ENCODE peak calls at places on chromosomes 1 and 21, in eight cellular contexts. P is spleen, Y is MM.1S, F is neural progenitor cell, H is small intestine, R is esophagus squamous epithelium, B is right cardiac atrium, C is WERI-Rb-1. I is an unnamed sample.

GRCh38 chr1:99855914-99856450 is 5.8 kb downstream of the AGL start:
- DNase-seq in P (no peak), Y (no peak), F (no peak), H (no peak), R (no peak), B (no peak), C (no peak), I (no peak)

GRCh38 chr1:49050041-49050440 is 273.4 kb upstream of the BEND5 start:
- DNase-seq in P (no peak), Y (no peak), F (no peak), H (no peak), R (no peak), B (no peak), C (no peak), I (no peak)

GRCh38 chr1:14815175-14815882 is 216.8 kb downstream of the KAZN start:
- DNase-seq in P (peak; percentile 77), Y (no peak), F (no peak), H (no peak), R (no peak), B (no peak), C (no peak), I (no peak)

GRCh38 chr1:36994294-36994693 is 40.0 kb downstream of the GRIK3 start:
- DNase-seq in P (no peak), Y (no peak), F (no peak), H (no peak), R (no peak), B (no peak), C (no peak), I (no peak)

GRCh38 chr1:177615251-177615650 is 354.6 kb downstream of the SEC16B start:
- DNase-seq in P (no peak), Y (no peak), F (no peak), H (no peak), R (no peak), B (no peak), C (no peak), I (no peak)

GRCh38 chr1:180210008-180210555 is 20.0 kb upstream of the LHX4 start:
- DNase-seq in P (peak; percentile 27), Y (no peak), F (peak; percentile 14), H (no peak), R (no peak), B (no peak), C (no peak), I (no peak)

GRCh38 chr1:243561588-243562319 is 288.3 kb downstream of the AKT3 start:
- DNase-seq in P (no peak), Y (no peak), F (no peak), H (no peak), R (no peak), B (no peak), C (no peak), I (no peak)

GRCh38 chr1:167564592-167564991 is 11.0 kb upstream of the CREG1 start:
- DNase-seq in P (no peak), Y (no peak), F (no peak), H (no peak), R (no peak), B (peak; percentile 52), C (no peak), I (no peak)

GRCh38 chr1:223374064-223374610 is 10.2 kb upstream of the SUSD4 start:
- DNase-seq in P (no peak), Y (no peak), F (no peak), H (no peak), R (no peak), B (no peak), C (no peak), I (no peak)

GRCh38 chr21:24509131-24509530 is 1098.2 kb downstream of the MRPL39 start:
- DNase-seq in P (no peak), Y (no peak), F (no peak), H (no peak), R (no peak), B (no peak), C (no peak), I (no peak)

GRCh38 chr1:227788279-227789041 is 27.0 kb upstream of the PRSS38 start:
- DNase-seq in P (peak; percentile 96), Y (peak; percentile 73), F (peak; percentile 92), H (peak; percentile 64), R (no peak), B (no peak), C (peak; percentile 77), I (peak; percentile 79)

GRCh38 chr1:239126881-239127280 is 259.5 kb upstream of the CHRM3 start:
- DNase-seq in P (no peak), Y (no peak), F (no peak), H (no peak), R (no peak), B (no peak), C (no peak), I (no peak)

GRCh38 chr1:16903054-16903453 is 7.3 kb downstream of the RNU1-2 start:
- DNase-seq in P (no peak), Y (peak; percentile 55), F (no peak), H (no peak), R (no peak), B (no peak), C (peak; percentile 82), I (no peak)

GRCh38 chr21:25934771-25935224 is 200.0 kb downstream of the GABPA start:
- DNase-seq in P (no peak), Y (peak; percentile 21), F (no peak), H (no peak), R (no peak), B (peak; percentile 84), C (no peak), I (peak; percentile 73)

GRCh38 chr21:29105218-29105617 is 25.2 kb upstream of the MAP3K7CL start:
- DNase-seq in P (no peak), Y (no peak), F (no peak), H (peak; percentile 97), R (no peak), B (no peak), C (no peak), I (no peak)

GRCh38 chr1:182248721-182249120 is 142.9 kb downstream of the GLUL start:
- DNase-seq in P (no peak), Y (no peak), F (no peak), H (no peak), R (no peak), B (no peak), C (no peak), I (no peak)

GRCh38 chr1:162695687-162696086 is 63.4 kb downstream of the DDR2 start:
- DNase-seq in P (no peak), Y (no peak), F (no peak), H (no peak), R (no peak), B (no peak), C (no peak), I (no peak)

GRCh38 chr1:219732814-219733491 is 120.0 kb upstream of the ZC3H11B start:
- DNase-seq in P (no peak), Y (no peak), F (no peak), H (no peak), R (no peak), B (no peak), C (no peak), I (no peak)

GRCh38 chr1:12326986-12327385 is 97.2 kb downstream of the VPS13D start:
- DNase-seq in P (no peak), Y (no peak), F (no peak), H (no peak), R (no peak), B (no peak), C (no peak), I (no peak)

GRCh38 chr1:97999320-97999719 is 78.5 kb upstream of the DPYD start:
- DNase-seq in P (no peak), Y (no peak), F (no peak), H (no peak), R (no peak), B (no peak), C (no peak), I (no peak)

GRCh38 chr1:234866007-234866866 is 256.3 kb upstream of the IRF2BP2 start:
- DNase-seq in P (peak; percentile 54), Y (no peak), F (no peak), H (peak; percentile 95), R (no peak), B (peak; percentile 79), C (no peak), I (peak; percentile 57)

GRCh38 chr1:10867914-10868598 is 71.6 kb upstream of the CASZ1 start:
- DNase-seq in P (no peak), Y (no peak), F (peak; percentile 55), H (no peak), R (no peak), B (no peak), C (peak; percentile 42), I (no peak)

GRCh38 chr1:241848680-241849344 is 808 bp downstream of the EXO1 start:
- DNase-seq in P (no peak), Y (no peak), F (peak; percentile 20), H (no peak), R (no peak), B (no peak), C (no peak), I (no peak)
- H3K4me3 ChIP-seq in P (peak overlapping the region; percentile 63), Y (peak overlapping the region; percentile 98), F (peak overlapping the region; percentile 98), H (no peak overlapping the region), R (peak overlapping the region; percentile 82), B (peak overlapping the region; percentile 78), C (peak overlapping the region; percentile 93), I (peak overlapping the region; percentile 75)

DNA sequence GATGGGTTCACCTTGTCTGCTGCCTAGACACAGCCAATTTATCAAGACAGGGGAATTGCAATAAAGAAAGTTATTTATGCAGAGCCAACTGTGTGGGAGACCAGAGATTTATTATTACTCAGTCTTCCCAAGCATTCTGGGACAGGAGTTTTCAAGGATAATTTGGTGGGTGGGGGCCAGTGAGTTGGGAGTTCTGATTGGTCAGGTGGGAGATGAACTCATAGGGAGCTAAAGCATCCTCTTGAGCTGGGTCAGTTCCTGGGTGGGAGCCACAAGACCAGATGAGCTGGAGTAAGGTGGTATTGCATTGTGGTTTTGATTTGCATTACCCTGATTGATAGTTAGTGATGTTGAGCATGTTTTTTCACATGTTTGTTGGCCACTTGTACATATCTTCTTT is 86.1 kb downstream of the PRKAB2 start:
- DNase-seq in P (no peak), Y (no peak), F (no peak), H (no peak), R (no peak), B (no peak), C (no peak), I (no peak)
- H3K27me3 ChIP-seq in P (peaks cover 13% of the 10 kb centered on the region), Y (peaks cover 7% of the 10 kb centered on the region), F (peaks cover 48% of the 10 kb centered on the region), H (no peaks in the 10 kb centered on the region), R (no peaks in the 10 kb centered on the region), B (no peaks in the 10 kb centered on the region), C (peaks cover 52% of the 10 kb centered on the region), I (peaks cover 56% of the 10 kb centered on the region)

DNA sequence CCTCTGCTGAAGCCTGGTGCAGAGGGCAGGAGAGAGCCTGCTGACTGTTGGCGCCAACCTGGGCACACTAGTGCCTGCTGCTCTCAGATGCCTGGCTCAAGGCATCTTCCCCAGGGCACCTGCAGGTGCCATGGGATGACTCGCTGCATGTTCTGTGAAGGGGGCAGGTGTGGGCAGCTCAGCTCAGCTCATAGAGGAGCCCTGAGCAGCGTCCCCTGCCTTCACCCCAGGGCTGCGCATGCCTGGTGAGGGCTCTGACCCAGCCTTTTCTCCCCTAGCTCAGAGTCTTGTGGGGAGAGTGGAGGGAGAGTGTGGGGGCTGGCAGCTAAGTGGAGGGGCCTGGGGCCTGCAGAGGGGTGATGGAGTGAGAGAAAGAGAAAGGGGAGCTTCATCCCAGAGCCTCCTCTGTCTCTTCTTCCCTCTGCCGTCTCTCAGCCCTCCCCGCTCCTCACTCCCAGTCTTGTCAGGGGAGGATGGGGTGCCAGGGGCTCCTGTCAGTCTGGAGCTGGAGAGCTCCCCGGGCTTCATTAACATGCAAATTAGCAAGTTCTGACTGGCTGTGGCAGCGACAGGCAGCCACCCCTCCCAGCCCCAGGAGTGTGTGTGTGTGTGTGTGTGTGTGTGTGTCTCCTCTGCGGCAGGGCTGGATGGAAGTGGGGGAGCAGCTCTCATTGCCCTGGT is 33.8 kb downstream of the FOXO6 start:
- DNase-seq in P (no peak), Y (no peak), F (peak; percentile 94), H (no peak), R (no peak), B (peak; percentile 62), C (peak; percentile 37), I (no peak)
- H3K4me3 ChIP-seq in P (no peak overlapping the region), Y (no peak overlapping the region), F (peak overlapping the region; percentile 35), H (no peak overlapping the region), R (no peak overlapping the region), B (no peak overlapping the region), C (no peak overlapping the region), I (no peak overlapping the region)

GRCh38 chr1:75641325-75641724 is 30.4 kb upstream of the SLC44A5 start:
- DNase-seq in P (no peak), Y (no peak), F (no peak), H (no peak), R (no peak), B (no peak), C (no peak), I (no peak)
- H3K27me3 ChIP-seq in P (no peaks in the 10 kb centered on the region), Y (no peaks in the 10 kb centered on the region), F (no peaks in the 10 kb centered on the region), H (no peaks in the 10 kb centered on the region), R (no peaks in the 10 kb centered on the region), B (no peaks in the 10 kb centered on the region), C (no peaks in the 10 kb centered on the region), I (no peaks in the 10 kb centered on the region)